ENCODE peak calls at places on chromosome 6, in four cellular contexts. K is astrocyte, F is ovary, R is body of pancreas. B is an unnamed sample.

GRCh38 chr6:135162678-135163439 is 18.2 kb upstream of the MYB start:
- DNase-seq in K (no peak), F (no peak), R (peak; percentile 7), B (peak; percentile 24)

GRCh38 chr6:28656715-28657114 is 131.0 kb downstream of the GPX5 start:
- DNase-seq in K (no peak), F (no peak), R (no peak), B (no peak)

GRCh38 chr6:42105714-42106662 is 36.4 kb downstream of the C6orf132 start:
- DNase-seq in K (no peak), F (no peak), R (no peak), B (no peak)

GRCh38 chr6:138680085-138680484 is 93.5 kb upstream of the CCDC28A start:
- DNase-seq in K (no peak), F (no peak), R (no peak), B (no peak)

GRCh38 chr6:49909508-49910047 is 43.2 kb upstream of the CRISP1 start:
- DNase-seq in K (no peak), F (no peak), R (no peak), B (no peak)

GRCh38 chr6:45626087-45626891 is 248.6 kb upstream of the SUPT3H start:
- DNase-seq in K (peak; percentile 87), F (no peak), R (no peak), B (no peak)

GRCh38 chr6:16129623-16130243 is 847 bp downstream of the MYLIP start:
- DNase-seq in K (no peak), F (peak; percentile 35), R (peak; percentile 46), B (peak; percentile 47)

GRCh38 chr6:161984707-161985106 is 710.8 kb upstream of the AGPAT4 start:
- DNase-seq in K (no peak), F (no peak), R (no peak), B (no peak)

GRCh38 chr6:27209167-27209566 is 38.3 kb upstream of the PRSS16 start:
- DNase-seq in K (no peak), F (no peak), R (no peak), B (no peak)

GRCh38 chr6:16635810-16636602 is 125.3 kb downstream of the ATXN1 start:
- DNase-seq in K (peak; percentile 87), F (no peak), R (peak; percentile 16), B (no peak)

GRCh38 chr6:121847806-121848522 is 412.5 kb downstream of the GJA1 start:
- DNase-seq in K (no peak), F (no peak), R (no peak), B (no peak)

GRCh38 chr6:121158438-121158837 is 175.8 kb downstream of the TBC1D32 start:
- DNase-seq in K (no peak), F (no peak), R (no peak), B (no peak)

GRCh38 chr6:14240411-14241166 is 123.0 kb downstream of the CD83 start:
- DNase-seq in K (no peak), F (no peak), R (no peak), B (no peak)

GRCh38 chr6:15352884-15353283 is 107.0 kb downstream of the JARID2 start:
- DNase-seq in K (peak; percentile 55), F (no peak), R (no peak), B (no peak)

GRCh38 chr6:33406161-33406560 is 4.7 kb upstream of the PHF1 start:
- DNase-seq in K (no peak), F (no peak), R (no peak), B (no peak)

GRCh38 chr6:157184202-157185015 is 138.9 kb downstream of the TMEM242 start:
- DNase-seq in K (peak; percentile 23), F (peak; percentile 62), R (peak; percentile 87), B (peak; percentile 70)

GRCh38 chr6:132270745-132271414 is 130.4 kb downstream of the MOXD1 start:
- DNase-seq in K (peak; percentile 34), F (no peak), R (peak; percentile 86), B (no peak)

GRCh38 chr6:79302341-79302740 is 67.9 kb upstream of the HMGN3 start:
- DNase-seq in K (no peak), F (no peak), R (no peak), B (no peak)

GRCh38 chr6:125002090-125002741 is 40.0 kb downstream of the RNF217 start:
- DNase-seq in K (peak; percentile 71), F (no peak), R (no peak), B (no peak)

GRCh38 chr6:15926256-15926655 is 202.6 kb upstream of the MYLIP start:
- DNase-seq in K (no peak), F (no peak), R (no peak), B (no peak)

GRCh38 chr6:130018830-130019795 is 732 bp downstream of the L3MBTL3 start:
- DNase-seq in K (peak; percentile 36), F (peak; percentile 21), R (peak; percentile 25), B (peak; percentile 20)

GRCh38 chr6:24888967-24889366 is 46.8 kb downstream of the RIPOR2 start:
- DNase-seq in K (no peak), F (no peak), R (no peak), B (no peak)

GRCh38 chr6:54058236-54058635 is 53.0 kb upstream of the MLIP start:
- DNase-seq in K (no peak), F (no peak), R (no peak), B (no peak)

GRCh38 chr6:54059683-54060082 is 51.6 kb upstream of the MLIP start:
- DNase-seq in K (no peak), F (no peak), R (no peak), B (no peak)

GRCh38 chr6:54053893-54054391 is 57.3 kb upstream of the MLIP start:
- DNase-seq in K (peak; percentile 97), F (no peak), R (peak; percentile 5), B (no peak)

GRCh38 chr6:54056105-54056504 is 55.1 kb upstream of the MLIP start:
- DNase-seq in K (no peak), F (no peak), R (no peak), B (no peak)

GRCh38 chr6:54057068-54057467 is 54.2 kb upstream of the MLIP start:
- DNase-seq in K (no peak), F (no peak), R (no peak), B (no peak)
- H3K27ac ChIP-seq in K (no peak overlapping the region), F (no peak overlapping the region), R (no peak overlapping the region), B (no peak overlapping the region)

GRCh38 chr6:2228392-2228791 is 17.0 kb downstream of the GMDS start:
- DNase-seq in K (no peak), F (no peak), R (no peak), B (no peak)
- H3K4me1 ChIP-seq in K (peaks cover 6% of the 10 kb centered on the region), F (no peaks in the 10 kb centered on the region), R (peaks cover 30% of the 10 kb centered on the region), B (no peaks in the 10 kb centered on the region)

GRCh38 chr6:2970034-2970685 is 1.2 kb downstream of the SERPINB6 start:
- DNase-seq in K (peak; percentile 51), F (no peak), R (no peak), B (no peak)
- H3K27ac ChIP-seq in K (peak overlapping the region; percentile 78), F (peak overlapping the region; percentile 99), R (peak overlapping the region; percentile 99), B (no peak overlapping the region)

GRCh38 chr6:12339808-12340487 is 49.8 kb downstream of the EDN1 start:
- DNase-seq in K (no peak), F (no peak), R (no peak), B (no peak)
- H3K4me1 ChIP-seq in K (peaks cover 10% of the 10 kb centered on the region), F (no peaks in the 10 kb centered on the region), R (peaks cover 75% of the 10 kb centered on the region), B (no peaks in the 10 kb centered on the region)

GRCh38 chr6:36845233-36845632 is 6.0 kb upstream of the CPNE5 start:
- DNase-seq in K (no peak), F (no peak), R (no peak), B (no peak)
- H3K27ac ChIP-seq in K (no peak overlapping the region), F (no peak overlapping the region), R (no peak overlapping the region), B (no peak overlapping the region)

DNA sequence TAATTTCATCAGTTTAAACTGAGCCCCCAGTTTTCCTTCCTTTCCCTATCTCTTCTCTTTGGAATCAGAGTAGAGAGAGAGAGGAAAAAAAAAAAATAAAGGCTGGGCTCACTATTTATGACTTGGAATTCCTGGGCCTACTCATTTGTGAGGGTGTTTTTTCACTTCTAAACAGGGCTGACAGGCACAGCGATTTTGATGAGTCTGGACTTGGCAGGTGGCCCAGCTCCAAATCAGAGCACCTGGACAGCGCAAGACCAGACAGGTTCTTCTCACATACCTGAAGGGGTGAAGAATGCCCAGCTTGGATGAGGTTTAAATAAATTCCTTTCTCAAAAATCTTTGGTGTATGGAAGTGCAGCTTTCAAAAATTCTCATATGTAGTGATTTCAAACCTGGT is 122.2 kb downstream of the KIF13A start:
- DNase-seq in K (no peak), F (no peak), R (peak; percentile 20), B (no peak)
- H3K4me1 ChIP-seq in K (peaks cover 51% of the 10 kb centered on the region), F (peaks cover 12% of the 10 kb centered on the region), R (peaks cover 32% of the 10 kb centered on the region), B (no peaks in the 10 kb centered on the region)

DNA sequence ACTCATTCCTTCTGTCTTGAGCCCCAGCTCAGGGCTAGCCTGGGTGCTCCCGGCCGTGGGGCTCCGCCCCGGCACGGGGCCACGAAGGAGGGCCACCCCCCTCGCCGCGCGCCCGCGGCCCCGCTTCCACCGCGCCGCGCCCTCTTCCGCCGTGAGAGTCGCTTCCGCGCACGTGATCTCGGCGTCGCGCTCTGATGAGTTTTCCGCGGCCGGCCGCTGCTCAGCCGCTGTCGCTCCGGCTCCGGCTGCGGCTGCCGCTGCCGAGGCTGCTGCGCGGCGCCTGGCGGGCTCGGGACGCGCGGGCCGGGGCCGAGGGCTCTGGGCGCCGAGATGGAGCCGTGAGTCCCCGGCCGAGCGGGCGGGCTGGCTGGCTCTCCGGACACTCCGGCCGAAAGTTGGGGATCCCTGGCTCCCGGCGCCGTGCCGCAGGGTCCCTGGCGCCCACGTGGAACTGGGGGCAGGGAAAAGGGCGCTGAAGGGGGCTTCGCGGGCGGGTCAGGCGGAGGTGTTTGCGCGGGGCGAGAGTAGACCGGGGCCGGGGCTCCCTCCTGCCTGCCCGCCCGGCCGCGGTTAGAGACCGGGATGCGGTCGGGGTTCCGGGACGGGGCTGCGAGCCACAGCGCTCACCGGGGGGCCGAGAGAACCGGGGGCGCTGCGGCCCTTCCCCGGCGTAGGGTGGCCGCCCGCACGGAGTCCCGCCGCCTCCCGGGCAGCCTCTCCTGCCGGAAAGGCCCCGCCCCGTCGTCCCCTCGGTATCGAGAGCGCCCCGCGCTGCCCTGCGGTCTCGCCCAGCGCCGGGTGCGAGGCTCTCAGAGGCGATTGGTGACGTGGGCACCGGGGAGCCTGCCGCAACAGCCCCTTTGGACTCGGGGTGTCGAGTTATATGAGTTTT is at the start of gene TMEM181:
- DNase-seq in K (peak; percentile 67), F (peak; percentile 78), R (peak; percentile 87), B (peak; percentile 89)
- H3K27ac ChIP-seq in K (peak within 1 kb of the TSS; percentile 76), F (peak within 1 kb of the TSS; percentile 78), R (peak within 1 kb of the TSS; percentile 96), B (peak within 1 kb of the TSS; percentile 74)

GRCh38 chr6:111588366-111588765 is 17.3 kb downstream of the TRAF3IP2 start:
- DNase-seq in K (no peak), F (no peak), R (no peak), B (no peak)

GRCh38 chr6:111585969-111586315 is 19.7 kb downstream of the TRAF3IP2 start:
- DNase-seq in K (no peak), F (no peak), R (no peak), B (no peak)

GRCh38 chr6:111585241-111585968 is 20.3 kb downstream of the TRAF3IP2 start:
- DNase-seq in K (peak; percentile 40), F (no peak), R (no peak), B (no peak)

GRCh38 chr6:111583986-111584385 is 21.7 kb downstream of the TRAF3IP2 start:
- DNase-seq in K (no peak), F (no peak), R (no peak), B (no peak)

DNA sequence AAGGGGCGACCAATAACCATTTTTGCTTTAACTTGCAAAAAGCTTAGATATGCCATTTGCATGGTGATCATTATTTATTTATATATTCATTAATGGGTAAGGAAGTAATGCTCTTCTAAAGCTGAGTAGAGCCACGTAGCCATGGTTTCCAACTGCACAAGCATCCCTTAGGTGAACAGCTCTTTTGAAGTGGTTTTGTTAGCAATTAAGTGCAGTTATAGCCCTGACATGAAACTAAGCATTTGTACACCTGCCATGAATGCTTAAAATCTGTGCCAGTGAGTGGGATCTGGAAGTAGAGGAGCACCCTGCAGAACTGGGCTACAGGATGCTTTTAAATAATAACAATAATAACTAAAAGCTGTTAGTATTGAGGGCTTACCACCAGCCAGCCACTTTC is 19.1 kb downstream of the TRAF3IP2 start:
- DNase-seq in K (no peak), F (no peak), R (no peak), B (no peak)
- H3K4me1 ChIP-seq in K (peaks cover 31% of the 10 kb centered on the region), F (peaks cover 16% of the 10 kb centered on the region), R (peaks cover 54% of the 10 kb centered on the region), B (peaks cover 8% of the 10 kb centered on the region)